ENCODE peak calls at places on chromosome 11, in four cellular contexts. Z is K562, S is HCT116, O is H1. M is an unnamed sample.

GRCh38 chr11:69939551-69940245 is 120.5 kb upstream of the FGF3 start:
- DNase-seq in O (no peak), Z (no peak), S (no peak), M (peak; percentile 48)

GRCh38 chr11:47332303-47332711 is 20.2 kb downstream of the MYBPC3 start:
- DNase-seq in Z (no peak), O (no peak), S (no peak), M (no peak)

GRCh38 chr11:76626921-76627391 is 43.6 kb downstream of the LRRC32 start:
- DNase-seq in Z (no peak), S (no peak), O (no peak), M (no peak)

GRCh38 chr11:35609656-35610055 is 8.6 kb upstream of the FJX1 start:
- DNase-seq in S (no peak), Z (no peak), O (no peak), M (no peak)

GRCh38 chr11:128208329-128209220 is 378.8 kb downstream of the ETS1 start:
- DNase-seq in O (no peak), Z (no peak), S (peak; percentile 57), M (peak; percentile 71)

GRCh38 chr11:76620471-76620870 is 50.1 kb downstream of the LRRC32 start:
- DNase-seq in Z (no peak), S (no peak), O (no peak), M (no peak)

GRCh38 chr11:77658213-77659013 is 20.8 kb upstream of the CLNS1A start:
- DNase-seq in Z (peak; percentile 40), O (no peak), S (no peak), M (no peak)

GRCh38 chr11:15913261-15913660 is 443.1 kb downstream of the SOX6 start:
- DNase-seq in S (no peak), Z (no peak), O (no peak), M (no peak)

GRCh38 chr11:99822846-99823565 is 802.3 kb downstream of the CNTN5 start:
- DNase-seq in S (no peak), O (no peak), Z (no peak), M (no peak)

GRCh38 chr11:69447786-69448185 is 33.7 kb upstream of the LINC01488 start:
- DNase-seq in S (no peak), O (no peak), Z (no peak), M (no peak)

GRCh38 chr11:126329644-126330200 is 25.8 kb upstream of the ST3GAL4 start:
- DNase-seq in S (no peak), Z (no peak), O (no peak), M (no peak)

GRCh38 chr11:92227233-92227593 is 2.6 kb downstream of the FAT3 start:
- DNase-seq in Z (no peak), S (no peak), O (no peak), M (peak; percentile 50)

GRCh38 chr11:82225930-82226329 is 507.7 kb downstream of the FAM181B start:
- DNase-seq in Z (no peak), O (no peak), S (no peak), M (no peak)

GRCh38 chr11:19243143-19243542 is 2.4 kb upstream of the E2F8 start:
- DNase-seq in O (no peak), S (no peak), Z (no peak), M (no peak)

GRCh38 chr11:19240420-19241259 is at the start of gene E2F8:
- DNase-seq in Z (peak; percentile 97), S (peak; percentile 93), O (peak; percentile 96), M (peak; percentile 95)

GRCh38 chr11:19243601-19244000 is 2.9 kb upstream of the E2F8 start:
- DNase-seq in Z (no peak), O (no peak), S (no peak), M (no peak)

GRCh38 chr11:19241260-19242183 is 777 bp upstream of the E2F8 start:
- DNase-seq in S (no peak), O (peak; percentile 83), Z (peak; percentile 73), M (peak; percentile 14)

DNA sequence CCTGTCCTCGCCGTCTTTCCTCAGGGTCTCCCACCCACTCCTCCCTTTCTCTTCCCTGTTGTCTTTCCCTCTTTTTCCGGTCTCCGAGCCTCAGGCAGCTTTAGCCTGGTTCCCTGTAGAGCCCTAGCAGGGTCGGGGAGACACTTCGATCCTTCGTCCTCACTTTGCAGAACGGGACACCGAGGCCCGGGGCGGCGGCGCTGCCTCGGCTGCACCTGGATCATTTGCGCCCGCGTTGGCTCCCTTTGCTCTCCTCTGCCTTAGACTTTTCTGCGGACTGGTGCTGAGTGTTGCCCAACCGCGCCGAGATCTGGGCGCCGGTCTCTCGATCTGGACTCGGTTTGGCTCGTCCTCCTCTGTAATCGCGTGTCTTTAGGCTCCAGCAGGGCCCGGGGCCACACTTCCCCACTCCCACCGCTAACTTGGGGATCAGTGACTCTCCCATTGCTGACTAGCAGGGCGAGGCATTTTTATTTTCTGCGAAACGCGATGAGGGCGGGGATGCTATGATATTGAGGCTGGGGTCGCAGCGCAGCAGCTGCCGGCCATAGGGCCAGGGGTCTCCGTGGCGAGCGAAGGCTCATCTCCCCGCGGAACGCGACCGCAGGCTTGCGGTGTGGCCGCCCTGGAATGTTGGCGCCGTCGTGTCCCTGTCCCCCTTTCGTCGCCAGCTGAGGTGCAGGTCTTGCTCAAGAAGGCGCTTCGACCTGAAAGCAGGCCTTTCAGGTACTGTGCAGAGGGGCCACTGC is 1.6 kb upstream of the E2F8 start:
- DNase-seq in Z (no peak), S (no peak), O (peak; percentile 63), M (no peak)
- TF ChIP-seq JUND in Z (no peak), S (no peak), O (no peak), M (no peak)

GRCh38 chr11:130650456-130651068 is 202.1 kb downstream of the ADAMTS15 start:
- DNase-seq in O (no peak), S (no peak), Z (no peak), M (no peak)

GRCh38 chr11:130647371-130647770 is 198.9 kb downstream of the ADAMTS15 start:
- DNase-seq in S (no peak), O (peak; percentile 24), Z (no peak), M (no peak)

GRCh38 chr11:130649749-130650275 is 201.4 kb downstream of the ADAMTS15 start:
- DNase-seq in O (no peak), Z (no peak), S (no peak), M (no peak)

GRCh38 chr11:130646881-130647280 is 198.4 kb downstream of the ADAMTS15 start:
- DNase-seq in O (peak; percentile 8), S (no peak), Z (no peak), M (no peak)

GRCh38 chr11:130648601-130649000 is 200.2 kb downstream of the ADAMTS15 start:
- DNase-seq in Z (no peak), O (peak; percentile 29), S (no peak), M (no peak)
- TF ChIP-seq JUND in Z (no peak), O (no peak), S (no peak), M (no peak)

DNA sequence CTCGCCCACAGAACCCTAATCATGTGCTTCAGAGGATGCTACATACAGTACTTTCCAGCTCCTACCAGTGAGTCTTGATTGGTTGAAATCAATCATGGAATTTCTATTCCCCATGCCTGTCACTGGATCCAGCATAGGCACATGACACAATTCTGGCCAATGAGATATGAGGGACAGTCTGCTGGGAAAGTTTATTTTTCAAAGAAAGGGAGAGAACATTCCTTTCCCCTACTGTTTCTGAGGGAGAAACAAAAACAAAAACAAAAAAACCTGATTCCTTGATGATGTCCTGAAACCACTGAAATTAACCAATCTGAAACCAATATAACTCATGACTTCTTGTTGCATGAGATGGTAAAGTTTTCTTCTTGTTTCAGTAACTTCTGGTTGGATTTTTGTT is 3.3 kb upstream of the RCN1 start:
- DNase-seq in O (no peak), Z (no peak), S (no peak), M (no peak)
- TF ChIP-seq JUND in O (no peak), Z (no peak), S (no peak), M (no peak)

GRCh38 chr11:94803491-94803890 is 35.3 kb downstream of the AMOTL1 start:
- DNase-seq in S (no peak), Z (no peak), O (no peak), M (no peak)
- TF ChIP-seq JUND in S (no peak), Z (no peak), O (no peak), M (no peak)

GRCh38 chr11:57357827-57358226 is 19.7 kb downstream of the P2RX3 start:
- DNase-seq in S (no peak), O (no peak), Z (no peak), M (no peak)
- TF ChIP-seq JUND in S (no peak), O (no peak), Z (no peak), M (no peak)

GRCh38 chr11:118621898-118622375 is 14.5 kb downstream of the PHLDB1 start:
- DNase-seq in O (no peak), S (no peak), Z (no peak), M (no peak)

GRCh38 chr11:118619444-118620205 is 12.2 kb downstream of the PHLDB1 start:
- DNase-seq in O (no peak), S (no peak), Z (no peak), M (no peak)

GRCh38 chr11:118620529-118621070 is 13.2 kb downstream of the PHLDB1 start:
- DNase-seq in Z (peak; percentile 80), O (no peak), S (no peak), M (no peak)

GRCh38 chr11:118622376-118623290 is 15.2 kb downstream of the PHLDB1 start:
- DNase-seq in Z (peak; percentile 22), O (no peak), S (peak; percentile 68), M (peak; percentile 69)

DNA sequence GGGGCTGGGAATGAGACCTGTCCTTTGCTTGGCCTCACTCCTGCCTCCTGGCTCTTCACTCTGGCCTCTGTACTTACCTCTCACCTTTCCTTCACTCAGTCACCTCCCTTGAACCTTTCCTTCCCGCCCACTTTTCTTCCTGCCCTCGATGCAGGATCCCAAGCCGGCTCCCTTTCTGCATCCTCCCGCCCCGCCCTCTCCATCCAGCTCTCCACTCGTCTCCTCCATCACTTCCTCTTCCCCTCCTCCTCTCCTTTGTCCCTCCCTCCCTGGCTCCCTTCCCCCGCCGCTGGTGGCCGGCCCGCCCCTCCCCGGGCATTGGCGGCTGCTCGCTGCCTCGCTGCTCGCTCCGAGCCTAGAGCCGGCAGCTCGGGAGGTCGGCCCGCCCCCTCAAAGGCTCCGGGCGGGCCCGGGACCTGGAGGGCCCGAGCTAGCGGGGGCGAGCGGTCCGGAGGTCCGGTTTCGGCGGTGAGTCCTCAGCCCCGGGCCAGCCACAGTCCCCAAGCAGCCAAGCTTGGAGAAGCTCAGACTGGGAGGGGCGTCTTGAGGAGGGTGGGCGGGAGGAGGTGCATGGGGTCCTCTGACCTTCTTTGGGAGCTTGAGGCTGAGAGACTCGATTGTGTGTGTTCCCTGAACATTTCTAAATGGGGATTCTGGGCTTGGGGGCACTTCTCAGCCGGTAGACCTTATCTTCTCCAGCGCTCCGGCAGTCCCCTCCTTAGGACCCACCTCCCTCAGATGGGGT is 13.8 kb downstream of the PHLDB1 start:
- DNase-seq in O (peak; percentile 89), Z (peak; percentile 89), S (peak; percentile 51), M (peak; percentile 96)
- TF ChIP-seq JUND in O (no peak), Z (peak; percentile 14), S (no peak), M (no peak)

DNA sequence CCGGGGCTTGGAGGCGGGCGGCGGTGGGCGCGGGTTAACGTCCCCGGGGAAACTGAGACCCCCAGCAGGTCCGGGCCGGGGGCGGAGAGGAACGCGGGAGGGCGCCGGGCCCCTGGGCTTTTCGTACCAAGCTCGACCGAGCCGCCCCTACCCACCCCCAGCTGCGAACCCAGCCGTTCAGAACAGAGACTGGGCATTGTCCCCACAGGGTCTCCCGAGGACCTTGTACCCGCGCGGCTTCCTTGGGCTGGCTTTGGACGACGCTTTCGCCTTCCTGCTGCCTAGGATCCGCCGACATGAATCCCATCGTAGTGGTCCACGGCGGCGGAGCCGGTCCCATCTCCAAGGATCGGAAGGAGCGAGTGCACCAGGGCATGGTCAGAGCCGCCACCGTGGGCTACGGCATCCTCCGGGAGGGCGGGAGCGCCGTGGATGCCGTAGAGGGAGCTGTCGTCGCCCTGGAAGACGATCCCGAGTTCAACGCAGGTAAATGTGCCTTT is 484 bp downstream of the ASRGL1 start:
- DNase-seq in O (no peak), S (no peak), Z (peak; percentile 41), M (peak; percentile 49)
- TF ChIP-seq JUND in O (no peak), S (no peak), Z (no peak), M (no peak)

GRCh38 chr11:2097356-2097997 is 41.7 kb downstream of the IGF2 start:
- DNase-seq in Z (peak; percentile 8), S (no peak), O (peak; percentile 80), M (no peak)
- TF ChIP-seq JUND in Z (no peak), S (no peak), O (no peak), M (no peak)